ENCODE peak calls at places on chromosomes 1 and 21, in five cellular contexts. One of them, this sample, is unnamed.

GRCh38 chr1:150550222-150551048 is 1.2 kb downstream of the ADAMTSL4 start:
- DNase-seq in cardiac muscle cell: no peak
- DNase-seq in endothelial cell: no peak
- DNase-seq in neural progenitor cell: peak
- DNase-seq in fibroblast of pulmonary artery: no peak
- DNase-seq in this sample: no peak

GRCh38 chr1:185450917-185451316 is 133.9 kb upstream of the IVNS1ABP start:
- DNase-seq in cardiac muscle cell: no peak
- DNase-seq in endothelial cell: no peak
- DNase-seq in neural progenitor cell: no peak
- DNase-seq in fibroblast of pulmonary artery: no peak
- DNase-seq in this sample: no peak

GRCh38 chr1:185565314-185565713 is 168.9 kb upstream of the HMCN1 start:
- DNase-seq in cardiac muscle cell: peak
- DNase-seq in endothelial cell: no peak
- DNase-seq in neural progenitor cell: no peak
- DNase-seq in fibroblast of pulmonary artery: peak
- DNase-seq in this sample: no peak

GRCh38 chr1:55572878-55573734 is 357.9 kb upstream of the USP24 start:
- DNase-seq in cardiac muscle cell: peak
- DNase-seq in endothelial cell: no peak
- DNase-seq in neural progenitor cell: no peak
- DNase-seq in fibroblast of pulmonary artery: peak
- DNase-seq in this sample: no peak

GRCh38 chr1:6695861-6696260 is 5.8 kb downstream of the DNAJC11 start:
- DNase-seq in cardiac muscle cell: no peak
- DNase-seq in endothelial cell: no peak
- DNase-seq in neural progenitor cell: no peak
- DNase-seq in fibroblast of pulmonary artery: no peak
- DNase-seq in this sample: no peak

GRCh38 chr1:208437416-208437815 is 193.2 kb upstream of the PLXNA2 start:
- DNase-seq in cardiac muscle cell: peak
- DNase-seq in endothelial cell: no peak
- DNase-seq in neural progenitor cell: no peak
- DNase-seq in fibroblast of pulmonary artery: peak
- DNase-seq in this sample: no peak

GRCh38 chr1:6891781-6892579 is 106.7 kb downstream of the CAMTA1 start:
- DNase-seq in cardiac muscle cell: peak
- DNase-seq in endothelial cell: no peak
- DNase-seq in neural progenitor cell: no peak
- DNase-seq in fibroblast of pulmonary artery: no peak
- DNase-seq in this sample: no peak

GRCh38 chr1:203153989-203154821 is 21.4 kb downstream of the MYBPH start:
- DNase-seq in cardiac muscle cell: peak
- DNase-seq in endothelial cell: no peak
- DNase-seq in neural progenitor cell: no peak
- DNase-seq in fibroblast of pulmonary artery: peak
- DNase-seq in this sample: no peak

GRCh38 chr1:201298381-201299367 is 15.4 kb downstream of the PKP1 start:
- DNase-seq in cardiac muscle cell: peak
- DNase-seq in endothelial cell: no peak
- DNase-seq in neural progenitor cell: no peak
- DNase-seq in fibroblast of pulmonary artery: no peak
- DNase-seq in this sample: no peak

GRCh38 chr1:68346192-68346808 is 103.5 kb downstream of the RPE65 start:
- DNase-seq in cardiac muscle cell: peak
- DNase-seq in endothelial cell: no peak
- DNase-seq in neural progenitor cell: peak
- DNase-seq in fibroblast of pulmonary artery: peak
- DNase-seq in this sample: no peak

GRCh38 chr1:143720087-143721023 is 251.4 kb downstream of the FAM72C start:
- DNase-seq in cardiac muscle cell: peak
- DNase-seq in endothelial cell: peak
- DNase-seq in neural progenitor cell: no peak
- DNase-seq in fibroblast of pulmonary artery: peak
- DNase-seq in this sample: peak

GRCh38 chr1:48017716-48018115 is 20.5 kb upstream of the TRABD2B start:
- DNase-seq in cardiac muscle cell: peak
- DNase-seq in endothelial cell: no peak
- DNase-seq in neural progenitor cell: no peak
- DNase-seq in fibroblast of pulmonary artery: peak
- DNase-seq in this sample: no peak

GRCh38 chr1:60657926-60658325 is 424.4 kb upstream of the NFIA start:
- DNase-seq in cardiac muscle cell: no peak
- DNase-seq in endothelial cell: no peak
- DNase-seq in neural progenitor cell: no peak
- DNase-seq in fibroblast of pulmonary artery: no peak
- DNase-seq in this sample: no peak

GRCh38 chr1:172960454-172961208 is 90.1 kb downstream of the TNFSF18 start:
- DNase-seq in cardiac muscle cell: no peak
- DNase-seq in endothelial cell: peak
- DNase-seq in neural progenitor cell: no peak
- DNase-seq in fibroblast of pulmonary artery: peak
- DNase-seq in this sample: no peak

GRCh38 chr1:9294910-9295636 is 2.4 kb downstream of the SPSB1 start:
- DNase-seq in cardiac muscle cell: peak
- DNase-seq in endothelial cell: no peak
- DNase-seq in neural progenitor cell: no peak
- DNase-seq in fibroblast of pulmonary artery: peak
- DNase-seq in this sample: peak

GRCh38 chr1:185158806-185159205 is 1.8 kb downstream of the SWT1 start:
- DNase-seq in cardiac muscle cell: no peak
- DNase-seq in endothelial cell: no peak
- DNase-seq in neural progenitor cell: no peak
- DNase-seq in fibroblast of pulmonary artery: no peak
- DNase-seq in this sample: no peak

GRCh38 chr21:45366931-45367401 is 38.0 kb upstream of the COL18A1 start:
- DNase-seq in cardiac muscle cell: peak
- DNase-seq in endothelial cell: no peak
- DNase-seq in neural progenitor cell: no peak
- DNase-seq in fibroblast of pulmonary artery: peak
- DNase-seq in this sample: no peak

GRCh38 chr1:190615818-190616217 is 138.2 kb upstream of the BRINP3 start:
- DNase-seq in cardiac muscle cell: no peak
- DNase-seq in endothelial cell: no peak
- DNase-seq in neural progenitor cell: no peak
- DNase-seq in fibroblast of pulmonary artery: no peak
- DNase-seq in this sample: no peak
- TF ChIP-seq CTCF in cardiac muscle cell: no peak
- TF ChIP-seq CTCF in endothelial cell: no peak
- TF ChIP-seq CTCF in neural progenitor cell: peak
- TF ChIP-seq CTCF in fibroblast of pulmonary artery: no peak
- TF ChIP-seq CTCF in this sample: no peak

DNA sequence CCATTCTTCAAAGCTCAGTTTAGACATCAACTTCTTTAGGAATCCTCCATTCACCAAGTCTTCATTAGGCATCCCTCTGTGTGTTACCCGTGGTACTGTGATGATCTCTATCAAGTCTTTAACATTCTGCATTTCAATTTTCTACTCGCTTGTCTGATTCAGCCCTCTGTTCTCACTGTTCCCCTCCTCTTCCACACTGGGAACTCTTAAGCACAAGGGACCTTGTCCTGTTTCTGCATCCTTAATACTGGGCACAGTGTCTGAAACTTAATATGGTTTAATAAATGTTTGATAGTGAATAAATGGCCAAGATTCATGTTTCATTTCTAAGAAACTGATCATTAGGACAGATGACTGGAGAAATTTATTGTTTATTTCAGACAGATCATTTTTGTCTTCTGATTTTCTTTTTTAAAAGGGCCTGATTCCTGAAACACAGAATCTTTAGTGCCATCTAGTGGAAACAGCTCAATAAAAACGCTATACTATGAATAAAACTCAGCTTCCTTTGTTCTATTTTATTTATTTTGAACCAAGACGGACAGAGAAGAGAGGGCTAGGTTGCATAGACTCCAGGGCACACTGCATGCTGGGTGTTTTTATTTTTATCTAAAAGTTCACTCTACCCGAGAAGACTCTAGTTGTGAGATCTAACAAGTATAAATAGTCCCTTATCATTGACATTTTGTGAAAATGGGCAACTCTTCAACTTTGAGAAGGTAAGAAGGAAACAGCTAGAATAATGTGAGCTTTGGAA is 7.0 kb upstream of the TRIM45 start:
- DNase-seq in cardiac muscle cell: peak
- DNase-seq in endothelial cell: no peak
- DNase-seq in neural progenitor cell: peak
- DNase-seq in fibroblast of pulmonary artery: peak
- DNase-seq in this sample: no peak
- TF ChIP-seq CTCF in cardiac muscle cell: peak
- TF ChIP-seq CTCF in endothelial cell: peak
- TF ChIP-seq CTCF in neural progenitor cell: peak
- TF ChIP-seq CTCF in fibroblast of pulmonary artery: peak
- TF ChIP-seq CTCF in this sample: peak

DNA sequence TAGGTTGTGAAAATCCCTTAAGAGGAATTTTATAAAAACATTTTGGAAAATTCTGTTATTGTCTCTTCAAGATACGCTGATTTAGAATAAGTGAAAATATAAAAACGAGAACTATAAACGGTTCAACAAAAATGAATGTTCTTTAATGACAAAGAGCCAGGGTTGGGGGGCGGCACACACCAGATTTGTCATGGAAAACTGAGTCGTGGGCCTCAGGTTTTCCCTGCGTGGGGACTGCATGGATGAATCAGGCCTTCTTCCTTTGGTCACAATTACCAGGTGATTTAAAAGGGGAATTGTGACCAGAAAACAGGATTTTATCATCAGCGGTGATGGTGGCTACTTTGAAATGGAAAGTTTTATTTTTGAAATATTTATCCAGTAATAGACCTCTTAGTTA is 8.6 kb downstream of the LHX4 start:
- DNase-seq in cardiac muscle cell: no peak
- DNase-seq in endothelial cell: no peak
- DNase-seq in neural progenitor cell: no peak
- DNase-seq in fibroblast of pulmonary artery: no peak
- DNase-seq in this sample: no peak
- TF ChIP-seq CTCF in cardiac muscle cell: no peak
- TF ChIP-seq CTCF in endothelial cell: no peak
- TF ChIP-seq CTCF in neural progenitor cell: no peak
- TF ChIP-seq CTCF in fibroblast of pulmonary artery: no peak
- TF ChIP-seq CTCF in this sample: no peak

DNA sequence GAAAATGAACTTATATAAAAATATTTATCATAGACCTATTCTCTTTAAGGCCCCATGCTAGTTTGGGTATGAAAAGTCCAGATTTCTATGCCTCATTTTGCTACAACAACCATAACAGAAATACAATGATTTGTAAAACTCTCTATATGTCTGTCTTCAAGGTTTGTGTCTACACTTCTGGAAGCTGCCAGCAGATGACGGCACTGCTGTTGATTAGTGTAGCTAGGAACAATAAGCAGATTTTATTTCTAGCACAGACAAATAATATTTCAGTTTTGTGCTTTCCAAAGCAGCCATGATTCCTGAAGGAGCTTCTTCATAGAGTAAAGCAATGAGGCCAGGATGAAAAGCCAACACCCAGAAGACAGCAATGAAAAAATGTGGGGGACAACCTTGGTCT is 779.6 kb upstream of the ADGRL2 start:
- DNase-seq in cardiac muscle cell: peak
- DNase-seq in endothelial cell: no peak
- DNase-seq in neural progenitor cell: no peak
- DNase-seq in fibroblast of pulmonary artery: peak
- DNase-seq in this sample: no peak
- TF ChIP-seq CTCF in cardiac muscle cell: peak
- TF ChIP-seq CTCF in endothelial cell: no peak
- TF ChIP-seq CTCF in neural progenitor cell: no peak
- TF ChIP-seq CTCF in fibroblast of pulmonary artery: peak
- TF ChIP-seq CTCF in this sample: no peak

GRCh38 chr1:245495681-245496080 is 340.9 kb downstream of the KIF26B start:
- DNase-seq in cardiac muscle cell: no peak
- DNase-seq in endothelial cell: no peak
- DNase-seq in neural progenitor cell: no peak
- DNase-seq in fibroblast of pulmonary artery: no peak
- DNase-seq in this sample: no peak

GRCh38 chr1:245501635-245502034 is 346.9 kb downstream of the KIF26B start:
- DNase-seq in cardiac muscle cell: no peak
- DNase-seq in endothelial cell: no peak
- DNase-seq in neural progenitor cell: no peak
- DNase-seq in fibroblast of pulmonary artery: no peak
- DNase-seq in this sample: no peak

GRCh38 chr1:245503548-245503947 is 348.8 kb downstream of the KIF26B start:
- DNase-seq in cardiac muscle cell: no peak
- DNase-seq in endothelial cell: no peak
- DNase-seq in neural progenitor cell: no peak
- DNase-seq in fibroblast of pulmonary artery: no peak
- DNase-seq in this sample: no peak

DNA sequence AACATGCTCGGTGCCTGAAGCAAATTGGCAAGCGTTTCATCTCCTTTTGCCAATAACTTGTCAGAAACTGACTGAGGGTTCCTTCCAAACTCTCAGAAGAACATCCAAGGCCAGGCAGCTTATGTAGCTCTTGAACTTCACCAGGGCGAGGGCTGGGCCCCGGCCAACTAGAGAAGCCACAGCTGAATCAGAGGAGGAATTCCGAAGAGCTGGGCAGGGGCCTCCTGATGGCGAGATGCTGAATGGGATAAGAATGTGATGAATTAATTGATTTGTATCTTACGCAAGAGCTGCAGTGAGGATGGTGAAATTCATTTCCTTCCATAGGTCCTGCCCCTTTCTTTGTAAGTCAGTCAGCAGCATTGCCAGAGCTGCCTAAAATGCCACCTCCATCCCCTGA is 345.8 kb downstream of the KIF26B start:
- DNase-seq in cardiac muscle cell: peak
- DNase-seq in endothelial cell: no peak
- DNase-seq in neural progenitor cell: no peak
- DNase-seq in fibroblast of pulmonary artery: peak
- DNase-seq in this sample: no peak
- TF ChIP-seq CTCF in cardiac muscle cell: no peak
- TF ChIP-seq CTCF in endothelial cell: no peak
- TF ChIP-seq CTCF in neural progenitor cell: no peak
- TF ChIP-seq CTCF in fibroblast of pulmonary artery: no peak
- TF ChIP-seq CTCF in this sample: no peak

DNA sequence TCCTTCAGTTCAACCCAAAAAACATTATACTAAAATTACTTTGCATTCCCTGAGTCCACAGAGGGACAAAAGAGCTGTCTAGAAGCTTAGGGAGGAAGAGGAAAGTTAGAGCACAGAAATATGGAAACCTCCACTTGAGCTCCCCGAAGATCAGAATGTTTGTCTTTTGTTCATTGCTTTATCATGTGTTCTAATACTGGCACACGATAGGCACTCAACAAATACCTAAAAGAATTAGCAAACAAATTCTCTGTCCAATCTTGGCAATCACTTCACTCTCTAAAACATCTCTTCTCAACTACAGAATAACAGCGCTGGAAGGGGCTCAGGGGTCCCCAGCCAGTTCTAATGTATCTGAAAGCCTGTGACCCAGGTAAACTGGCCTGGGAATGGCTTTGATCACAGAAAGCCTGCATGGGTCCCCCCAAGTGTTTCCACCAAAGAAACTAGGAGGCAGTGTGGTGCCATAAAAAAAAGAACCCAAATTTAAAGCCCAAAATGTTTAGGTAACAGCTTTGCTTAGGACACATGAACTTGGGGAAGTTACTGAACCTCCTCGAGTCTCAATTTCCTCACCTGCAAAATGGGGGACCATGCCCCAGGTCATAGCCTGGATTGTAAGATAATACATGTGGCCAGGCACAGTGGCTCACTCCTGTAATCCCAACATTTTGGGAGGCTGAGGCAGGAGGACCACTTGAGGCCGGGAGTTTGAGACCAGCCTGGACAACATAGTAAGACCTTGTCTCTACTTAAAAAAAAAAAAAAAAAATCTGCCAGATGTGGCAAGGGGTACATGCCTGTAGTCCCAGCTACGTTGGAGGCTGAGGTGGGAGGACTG is 45.8 kb downstream of the SSBP3 start:
- DNase-seq in cardiac muscle cell: no peak
- DNase-seq in endothelial cell: no peak
- DNase-seq in neural progenitor cell: no peak
- DNase-seq in fibroblast of pulmonary artery: no peak
- DNase-seq in this sample: no peak
- TF ChIP-seq CTCF in cardiac muscle cell: no peak
- TF ChIP-seq CTCF in endothelial cell: no peak
- TF ChIP-seq CTCF in neural progenitor cell: no peak
- TF ChIP-seq CTCF in fibroblast of pulmonary artery: no peak
- TF ChIP-seq CTCF in this sample: no peak

This sample was measured in glutamatergic neuron.